ENCODE peak calls at places on chromosomes 13 and 19, in seven cellular contexts. X, H, V, F, P, S and W are unnamed samples.
A peak's percentile ranks its signal among the peaks of the same experiment; 100 is the strongest.

GRCh38 chr19:11578342-11579142 is 1.1 kb upstream of the ACP5 start:
- DNase-seq in P (peak; percentile 89), S (peak; percentile 67), H (no peak), V (no peak), X (no peak), F (no peak), W (no peak)

GRCh38 chr13:113048766-113049165 is 56.8 kb upstream of the F7 start:
- DNase-seq in X (no peak), H (no peak), S (no peak), F (no peak), P (peak; percentile 41), V (no peak), W (no peak)

GRCh38 chr19:32498641-32499200 is 82.3 kb upstream of the PDCD5 start:
- DNase-seq in V (peak; percentile 6), S (no peak), X (no peak), H (no peak), F (no peak), P (no peak), W (no peak)

GRCh38 chr13:112060431-112060830 is 6.5 kb upstream of the SOX1 start:
- DNase-seq in P (no peak), V (no peak), H (no peak), X (no peak), S (no peak), F (no peak), W (no peak)

GRCh38 chr13:23288995-23289394 is 108.2 kb downstream of the SGCG start:
- DNase-seq in S (no peak), V (no peak), F (no peak), H (no peak), P (no peak), X (no peak), W (no peak)

GRCh38 chr19:4866595-4867424 is 657 bp downstream of the PLIN3 start:
- DNase-seq in P (peak; percentile 93), X (peak; percentile 88), H (peak; percentile 51), S (peak; percentile 68), V (peak; percentile 39), F (peak; percentile 38), W (peak; percentile 54)

GRCh38 chr19:17195106-17195505 is 20.1 kb upstream of the USE1 start:
- DNase-seq in F (no peak), S (no peak), X (no peak), H (no peak), V (no peak), P (peak; percentile 48), W (no peak)

GRCh38 chr19:7373862-7374261 is 25.1 kb downstream of the ARHGEF18 start:
- DNase-seq in S (no peak), X (no peak), V (no peak), F (no peak), P (no peak), H (no peak), W (no peak)

GRCh38 chr19:43934055-43934984 is 762 bp downstream of the ZNF45 start:
- DNase-seq in F (peak; percentile 41), V (no peak), X (no peak), H (no peak), S (no peak), P (no peak), W (peak; percentile 16)

GRCh38 chr13:67278230-67278629 is 48.1 kb upstream of the PCDH9 start:
- DNase-seq in X (no peak), S (no peak), F (no peak), V (peak; percentile 97), H (no peak), P (no peak), W (peak; percentile 98)

GRCh38 chr13:112616586-112617381 is 28.8 kb upstream of the TUBGCP3 start:
- DNase-seq in X (no peak), H (peak; percentile 41), P (peak; percentile 46), F (peak; percentile 33), V (peak; percentile 13), S (no peak), W (peak; percentile 63)

GRCh38 chr19:6590458-6591319 is at the start of gene CD70:
- DNase-seq in P (peak; percentile 86), X (no peak), S (no peak), F (peak; percentile 66), H (no peak), V (no peak), W (no peak)

GRCh38 chr13:48214519-48215121 is 18.4 kb upstream of the ITM2B start:
- DNase-seq in F (peak; percentile 57), S (no peak), X (no peak), H (no peak), V (no peak), P (no peak), W (no peak)

GRCh38 chr13:94236876-94237275 is 242.6 kb downstream of the DCT start:
- DNase-seq in F (no peak), V (peak; percentile 10), H (no peak), X (no peak), S (no peak), P (no peak), W (peak; percentile 28)

GRCh38 chr19:11378319-11379189 is 4.1 kb downstream of the SWSAP1 start:
- DNase-seq in S (peak; percentile 62), X (no peak), F (peak; percentile 80), H (peak; percentile 49), V (peak; percentile 85), P (peak; percentile 86), W (peak; percentile 79)

GRCh38 chr13:114019367-114019766 is 45.5 kb upstream of the C13orf46 start:
- DNase-seq in H (no peak), V (no peak), F (no peak), P (no peak), S (no peak), X (no peak), W (no peak)

GRCh38 chr13:98020271-98020670 is 66.8 kb downstream of the IPO5 start:
- DNase-seq in F (no peak), P (no peak), S (no peak), X (no peak), V (no peak), H (no peak), W (no peak)

GRCh38 chr19:4583961-4584669 is 24.6 kb upstream of the SEMA6B start:
- DNase-seq in H (peak; percentile 28), X (no peak), S (no peak), P (peak; percentile 85), V (peak; percentile 32), F (peak; percentile 46), W (no peak)

DNA sequence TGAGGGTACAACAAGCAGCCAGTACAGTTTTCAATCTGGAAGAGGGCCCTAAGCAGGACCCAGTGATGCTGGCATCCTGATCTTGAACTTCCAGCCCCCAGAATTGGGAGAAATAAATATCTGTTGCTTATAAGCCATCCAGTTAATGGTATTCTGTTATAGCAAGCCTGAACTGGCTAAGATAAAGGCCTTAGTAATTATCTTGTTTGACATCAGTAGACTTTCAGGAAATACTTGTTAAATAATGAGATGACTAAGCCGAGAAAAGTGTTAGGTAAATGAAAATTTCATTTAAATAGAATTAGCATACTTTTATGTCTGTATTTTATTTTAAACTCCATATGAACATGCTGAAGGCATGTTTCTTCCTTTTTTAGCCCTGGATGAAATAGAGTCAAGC is 188.2 kb downstream of the OLFM4 start:
- DNase-seq in F (no peak), P (no peak), S (no peak), X (no peak), H (no peak), V (no peak), W (no peak)
- TF ChIP-seq CTCF in F (no peak), P (no peak), S (no peak), X (no peak), H (no peak), V (no peak), W (no peak)

GRCh38 chr19:33998739-33999345 is 173.5 kb upstream of the LSM14A start:
- DNase-seq in H (no peak), V (peak; percentile 7), S (no peak), X (no peak), P (no peak), F (no peak), W (peak; percentile 23)
- TF ChIP-seq CTCF in H (peak; percentile 63), V (peak; percentile 17), S (peak; percentile 40), X (peak; percentile 19), P (peak; percentile 37), F (peak; percentile 21), W (peak; percentile 31)

GRCh38 chr19:19034204-19034624 is 811 bp downstream of the ARMC6 start:
- DNase-seq in X (no peak), V (peak; percentile 58), H (peak; percentile 38), F (peak; percentile 70), P (peak; percentile 86), S (peak; percentile 49), W (peak; percentile 43)

GRCh38 chr19:19028526-19028925 is 4.8 kb downstream of the SUGP2 start:
- DNase-seq in P (no peak), X (no peak), H (no peak), V (no peak), F (no peak), S (no peak), W (no peak)

GRCh38 chr19:19032420-19033175 is 719 bp downstream of the SUGP2 start:
- DNase-seq in H (peak; percentile 50), F (peak; percentile 75), S (peak; percentile 59), X (no peak), V (peak; percentile 94), P (peak; percentile 89), W (peak; percentile 93)

GRCh38 chr19:19033176-19033425 is 216 bp downstream of the SUGP2 start:
- DNase-seq in S (peak; percentile 27), P (no peak), V (no peak), H (no peak), X (no peak), F (no peak), W (no peak)

DNA sequence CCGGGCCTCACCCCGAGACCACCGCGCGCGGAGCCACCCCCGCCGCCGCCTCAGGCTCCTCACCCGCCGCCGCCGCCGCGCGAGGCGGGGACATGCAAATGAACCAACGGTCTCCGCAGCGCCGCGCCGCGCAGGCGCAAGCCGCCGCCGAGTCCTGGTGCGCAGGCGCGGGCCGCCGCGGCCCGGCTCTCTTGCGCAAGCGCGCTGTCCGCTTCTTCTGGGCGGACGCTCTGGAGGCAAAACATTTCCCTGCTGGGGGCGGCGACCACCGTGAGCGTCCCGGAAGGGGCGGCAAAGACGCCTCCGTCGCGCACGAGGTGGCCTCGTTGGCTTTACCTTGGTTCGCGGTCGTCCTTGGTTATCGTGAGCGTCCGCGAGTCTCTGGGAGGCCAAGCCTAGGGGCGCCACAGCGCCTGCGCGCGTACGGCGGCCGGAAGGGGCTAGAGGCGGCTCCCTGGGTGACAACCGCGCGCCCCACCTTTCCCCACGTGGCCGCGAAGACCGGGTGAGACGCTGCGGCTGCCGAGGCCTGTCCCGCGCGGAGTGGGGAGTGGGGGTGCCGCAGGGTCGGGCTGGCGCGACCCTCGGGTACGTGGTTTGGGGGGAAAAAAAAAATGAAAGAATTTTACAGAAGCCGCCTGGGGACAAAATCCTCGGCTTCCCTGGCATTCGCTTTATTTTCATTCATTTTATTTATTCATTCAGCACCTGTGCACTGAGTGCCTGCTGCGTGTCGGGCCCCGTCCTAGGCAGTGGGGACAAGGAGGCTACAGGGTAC is at the start of the genes ARMC6 and SUGP2:
- DNase-seq in F (peak; percentile 84), P (peak; percentile 97), S (peak; percentile 88), H (peak; percentile 87), X (peak; percentile 90), V (peak; percentile 85), W (peak; percentile 83)
- TF ChIP-seq CTCF in F (no peak), P (peak; percentile 61), S (peak; percentile 11), H (peak; percentile 30), X (no peak), V (no peak), W (peak; percentile 19)

DNA sequence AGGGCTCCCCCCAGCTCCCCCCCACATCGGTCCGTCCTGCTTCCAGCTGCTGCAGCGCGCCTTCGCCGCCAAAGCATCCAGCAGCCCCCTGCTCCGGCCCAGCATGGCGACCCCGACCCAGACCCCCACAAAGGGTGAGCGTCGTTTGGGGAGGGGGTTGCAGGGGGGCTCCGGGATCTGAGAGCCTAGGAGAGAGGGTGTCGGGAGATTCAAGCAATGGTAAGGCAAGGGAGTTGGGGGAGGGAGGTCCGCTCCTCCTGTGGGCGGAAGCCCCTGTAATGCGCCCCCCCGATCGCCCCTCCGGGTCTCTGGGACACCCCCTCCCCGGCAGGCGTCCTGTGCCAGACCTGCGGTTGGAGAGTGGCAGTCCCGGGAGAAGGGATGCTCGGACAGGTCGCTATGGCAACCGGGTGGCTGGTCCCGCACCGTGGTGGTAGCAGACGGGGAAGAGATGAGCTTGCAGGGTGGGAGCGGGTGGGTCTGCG is at the start of gene FXYD7:
- DNase-seq in X (no peak), S (no peak), H (no peak), F (no peak), P (no peak), V (no peak), W (no peak)
- TF ChIP-seq CTCF in X (no peak), S (no peak), H (no peak), F (no peak), P (peak; percentile 43), V (no peak), W (no peak)